ENCODE peak calls at places on chromosomes 11 and 22, in eight cellular contexts. One of them, this sample, is unnamed.

GRCh38 chr11:39932996-39933395 is 1526.5 kb downstream of the LRRC4C start:
- DNase-seq in choroid plexus epithelial cell: no peak
- DNase-seq in glutamatergic neuron: no peak
- DNase-seq in chondrocyte: no peak
- DNase-seq in uterus: no peak
- DNase-seq in tibial artery: no peak
- DNase-seq in PC-9: no peak
- DNase-seq in HCT116: no peak
- DNase-seq in this sample: no peak

GRCh38 chr11:64084962-64085710 is 49.4 kb downstream of the FLRT1 start:
- DNase-seq in choroid plexus epithelial cell: no peak
- DNase-seq in glutamatergic neuron: no peak
- DNase-seq in chondrocyte: no peak
- DNase-seq in uterus: no peak
- DNase-seq in tibial artery: no peak
- DNase-seq in PC-9: no peak
- DNase-seq in HCT116: no peak
- DNase-seq in this sample: no peak

GRCh38 chr22:19187716-19188563 is 9.4 kb upstream of the SLC25A1 start:
- DNase-seq in choroid plexus epithelial cell: no peak
- DNase-seq in glutamatergic neuron: no peak
- DNase-seq in chondrocyte: peak; percentile 24
- DNase-seq in uterus: no peak
- DNase-seq in tibial artery: no peak
- DNase-seq in PC-9: no peak
- DNase-seq in HCT116: no peak
- DNase-seq in this sample: no peak

GRCh38 chr11:36296925-36297604 is 977 bp downstream of the PRR5L start:
- DNase-seq in choroid plexus epithelial cell: peak; percentile 99
- DNase-seq in glutamatergic neuron: no peak
- DNase-seq in chondrocyte: no peak
- DNase-seq in uterus: no peak
- DNase-seq in tibial artery: no peak
- DNase-seq in PC-9: no peak
- DNase-seq in HCT116: no peak
- DNase-seq in this sample: peak; percentile 95

GRCh38 chr11:17063171-17064002 is 14.1 kb downstream of the RPS13 start:
- DNase-seq in choroid plexus epithelial cell: peak; percentile 71
- DNase-seq in glutamatergic neuron: peak; percentile 79
- DNase-seq in chondrocyte: no peak
- DNase-seq in uterus: no peak
- DNase-seq in tibial artery: no peak
- DNase-seq in PC-9: peak; percentile 59
- DNase-seq in HCT116: peak; percentile 42
- DNase-seq in this sample: peak; percentile 65

GRCh38 chr22:42277988-42278776 is 7.7 kb upstream of the TCF20 start:
- DNase-seq in choroid plexus epithelial cell: peak; percentile 30
- DNase-seq in glutamatergic neuron: no peak
- DNase-seq in chondrocyte: peak; percentile 50
- DNase-seq in uterus: no peak
- DNase-seq in tibial artery: no peak
- DNase-seq in PC-9: peak; percentile 20
- DNase-seq in HCT116: no peak
- DNase-seq in this sample: peak; percentile 9

GRCh38 chr22:28909375-28909774 is 26.0 kb downstream of the ZNRF3 start:
- DNase-seq in choroid plexus epithelial cell: peak; percentile 54
- DNase-seq in glutamatergic neuron: no peak
- DNase-seq in chondrocyte: peak; percentile 30
- DNase-seq in uterus: no peak
- DNase-seq in tibial artery: no peak
- DNase-seq in PC-9: no peak
- DNase-seq in HCT116: no peak
- DNase-seq in this sample: no peak

GRCh38 chr22:25835348-25835747 is 93.4 kb downstream of the MYO18B start:
- DNase-seq in choroid plexus epithelial cell: no peak
- DNase-seq in glutamatergic neuron: no peak
- DNase-seq in chondrocyte: no peak
- DNase-seq in uterus: no peak
- DNase-seq in tibial artery: no peak
- DNase-seq in PC-9: no peak
- DNase-seq in HCT116: no peak
- DNase-seq in this sample: no peak

GRCh38 chr11:124899376-124900145 is 1.9 kb upstream of the ROBO4 start:
- DNase-seq in choroid plexus epithelial cell: no peak
- DNase-seq in glutamatergic neuron: no peak
- DNase-seq in chondrocyte: no peak
- DNase-seq in uterus: no peak
- DNase-seq in tibial artery: no peak
- DNase-seq in PC-9: no peak
- DNase-seq in HCT116: no peak
- DNase-seq in this sample: peak; percentile 14

GRCh38 chr11:119688362-119688761 is 40.6 kb downstream of the NECTIN1 start:
- DNase-seq in choroid plexus epithelial cell: no peak
- DNase-seq in glutamatergic neuron: no peak
- DNase-seq in chondrocyte: no peak
- DNase-seq in uterus: no peak
- DNase-seq in tibial artery: no peak
- DNase-seq in PC-9: no peak
- DNase-seq in HCT116: no peak
- DNase-seq in this sample: no peak

GRCh38 chr11:16242806-16243205 is 113.5 kb downstream of the SOX6 start:
- DNase-seq in choroid plexus epithelial cell: no peak
- DNase-seq in glutamatergic neuron: no peak
- DNase-seq in chondrocyte: no peak
- DNase-seq in uterus: no peak
- DNase-seq in tibial artery: no peak
- DNase-seq in PC-9: no peak
- DNase-seq in HCT116: no peak
- DNase-seq in this sample: no peak

GRCh38 chr11:32145282-32145681 is 54.4 kb downstream of the RCN1 start:
- DNase-seq in choroid plexus epithelial cell: no peak
- DNase-seq in glutamatergic neuron: no peak
- DNase-seq in chondrocyte: no peak
- DNase-seq in uterus: no peak
- DNase-seq in tibial artery: no peak
- DNase-seq in PC-9: no peak
- DNase-seq in HCT116: no peak
- DNase-seq in this sample: no peak

GRCh38 chr22:29480512-29481264 is 670 bp downstream of the NEFH start:
- DNase-seq in choroid plexus epithelial cell: peak; percentile 71
- DNase-seq in glutamatergic neuron: peak; percentile 80
- DNase-seq in chondrocyte: no peak
- DNase-seq in uterus: no peak
- DNase-seq in tibial artery: no peak
- DNase-seq in PC-9: peak; percentile 54
- DNase-seq in HCT116: no peak
- DNase-seq in this sample: no peak

GRCh38 chr11:111325259-111325658 is 26.9 kb downstream of the POU2AF3 start:
- DNase-seq in choroid plexus epithelial cell: no peak
- DNase-seq in glutamatergic neuron: no peak
- DNase-seq in chondrocyte: no peak
- DNase-seq in uterus: no peak
- DNase-seq in tibial artery: peak; percentile 55
- DNase-seq in PC-9: no peak
- DNase-seq in HCT116: no peak
- DNase-seq in this sample: no peak

GRCh38 chr11:82547163-82547560 is 186.5 kb downstream of the FAM181B start:
- DNase-seq in choroid plexus epithelial cell: no peak
- DNase-seq in glutamatergic neuron: peak; percentile 17
- DNase-seq in chondrocyte: no peak
- DNase-seq in uterus: no peak
- DNase-seq in tibial artery: no peak
- DNase-seq in PC-9: no peak
- DNase-seq in HCT116: no peak
- DNase-seq in this sample: no peak

DNA sequence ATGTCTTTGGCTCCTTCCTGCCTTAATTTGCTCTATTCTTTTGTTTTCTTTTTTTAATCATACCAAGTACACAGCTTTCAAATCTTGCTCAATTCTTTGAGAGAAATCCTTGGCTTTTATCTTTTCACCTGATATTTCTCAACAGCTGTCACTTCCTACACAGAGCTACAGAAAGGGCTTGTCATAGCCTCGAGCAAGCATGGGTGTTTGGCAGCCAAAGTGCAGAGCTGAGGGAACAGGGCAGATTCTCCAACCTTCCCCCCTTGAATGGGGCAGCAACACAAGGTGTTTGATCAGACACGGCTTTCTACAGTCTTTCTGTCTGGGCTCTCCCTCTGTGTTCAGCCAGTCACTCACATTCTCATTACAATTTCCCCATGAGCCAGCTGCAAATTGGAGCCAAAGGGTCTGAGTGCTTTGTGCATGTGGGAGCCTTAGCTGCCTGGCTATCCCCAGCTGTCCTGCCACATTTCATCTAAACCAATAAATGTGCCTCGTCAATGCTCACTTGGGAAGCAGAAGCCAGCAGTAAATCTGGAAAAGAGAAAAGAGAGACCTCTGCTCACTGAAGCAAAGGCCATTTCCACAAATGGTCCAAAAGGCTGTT is 187.0 kb downstream of the FAM181B start:
- DNase-seq in choroid plexus epithelial cell: no peak
- DNase-seq in glutamatergic neuron: peak; percentile 27
- DNase-seq in chondrocyte: no peak
- DNase-seq in uterus: no peak
- DNase-seq in tibial artery: no peak
- DNase-seq in PC-9: no peak
- DNase-seq in HCT116: no peak
- DNase-seq in this sample: peak; percentile 33
- TF ChIP-seq CTCF in choroid plexus epithelial cell: no peak
- TF ChIP-seq CTCF in glutamatergic neuron: no peak
- TF ChIP-seq CTCF in chondrocyte: no peak
- TF ChIP-seq CTCF in uterus: no peak
- TF ChIP-seq CTCF in tibial artery: no peak
- TF ChIP-seq CTCF in PC-9: no peak
- TF ChIP-seq CTCF in HCT116: no peak
- TF ChIP-seq CTCF in this sample: no peak

GRCh38 chr11:92915551-92915950 is 53.9 kb upstream of the MTNR1B start:
- DNase-seq in choroid plexus epithelial cell: no peak
- DNase-seq in glutamatergic neuron: no peak
- DNase-seq in chondrocyte: no peak
- DNase-seq in uterus: no peak
- DNase-seq in tibial artery: no peak
- DNase-seq in PC-9: no peak
- DNase-seq in HCT116: no peak
- DNase-seq in this sample: no peak

GRCh38 chr11:92920295-92920694 is 49.2 kb upstream of the MTNR1B start:
- DNase-seq in choroid plexus epithelial cell: no peak
- DNase-seq in glutamatergic neuron: no peak
- DNase-seq in chondrocyte: no peak
- DNase-seq in uterus: no peak
- DNase-seq in tibial artery: no peak
- DNase-seq in PC-9: no peak
- DNase-seq in HCT116: no peak
- DNase-seq in this sample: no peak

GRCh38 chr11:92916299-92916698 is 53.2 kb upstream of the MTNR1B start:
- DNase-seq in choroid plexus epithelial cell: no peak
- DNase-seq in glutamatergic neuron: no peak
- DNase-seq in chondrocyte: no peak
- DNase-seq in uterus: no peak
- DNase-seq in tibial artery: no peak
- DNase-seq in PC-9: no peak
- DNase-seq in HCT116: no peak
- DNase-seq in this sample: no peak

DNA sequence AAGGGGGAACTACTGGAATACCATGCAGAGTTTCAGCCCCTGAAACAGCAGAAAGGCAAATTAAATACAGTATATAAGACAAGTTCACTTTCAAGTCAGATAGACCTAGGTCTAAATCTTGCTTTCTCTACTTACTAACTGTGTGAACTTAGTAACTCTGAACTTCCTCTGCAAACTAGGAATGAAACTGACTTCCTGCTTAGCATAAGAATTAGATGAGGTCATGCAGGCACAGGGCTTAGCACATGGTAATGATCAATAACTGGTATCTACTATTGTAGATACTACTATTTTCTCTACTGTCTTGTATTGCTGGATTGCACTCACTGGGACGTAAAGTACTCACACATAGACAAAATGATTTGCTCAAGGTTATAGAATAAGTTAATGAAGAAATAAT is 51.5 kb upstream of the MTNR1B start:
- DNase-seq in choroid plexus epithelial cell: no peak
- DNase-seq in glutamatergic neuron: no peak
- DNase-seq in chondrocyte: no peak
- DNase-seq in uterus: no peak
- DNase-seq in tibial artery: no peak
- DNase-seq in PC-9: no peak
- DNase-seq in HCT116: no peak
- DNase-seq in this sample: no peak
- TF ChIP-seq CTCF in choroid plexus epithelial cell: no peak
- TF ChIP-seq CTCF in glutamatergic neuron: no peak
- TF ChIP-seq CTCF in chondrocyte: no peak
- TF ChIP-seq CTCF in uterus: no peak
- TF ChIP-seq CTCF in tibial artery: no peak
- TF ChIP-seq CTCF in PC-9: no peak
- TF ChIP-seq CTCF in HCT116: no peak
- TF ChIP-seq CTCF in this sample: no peak

DNA sequence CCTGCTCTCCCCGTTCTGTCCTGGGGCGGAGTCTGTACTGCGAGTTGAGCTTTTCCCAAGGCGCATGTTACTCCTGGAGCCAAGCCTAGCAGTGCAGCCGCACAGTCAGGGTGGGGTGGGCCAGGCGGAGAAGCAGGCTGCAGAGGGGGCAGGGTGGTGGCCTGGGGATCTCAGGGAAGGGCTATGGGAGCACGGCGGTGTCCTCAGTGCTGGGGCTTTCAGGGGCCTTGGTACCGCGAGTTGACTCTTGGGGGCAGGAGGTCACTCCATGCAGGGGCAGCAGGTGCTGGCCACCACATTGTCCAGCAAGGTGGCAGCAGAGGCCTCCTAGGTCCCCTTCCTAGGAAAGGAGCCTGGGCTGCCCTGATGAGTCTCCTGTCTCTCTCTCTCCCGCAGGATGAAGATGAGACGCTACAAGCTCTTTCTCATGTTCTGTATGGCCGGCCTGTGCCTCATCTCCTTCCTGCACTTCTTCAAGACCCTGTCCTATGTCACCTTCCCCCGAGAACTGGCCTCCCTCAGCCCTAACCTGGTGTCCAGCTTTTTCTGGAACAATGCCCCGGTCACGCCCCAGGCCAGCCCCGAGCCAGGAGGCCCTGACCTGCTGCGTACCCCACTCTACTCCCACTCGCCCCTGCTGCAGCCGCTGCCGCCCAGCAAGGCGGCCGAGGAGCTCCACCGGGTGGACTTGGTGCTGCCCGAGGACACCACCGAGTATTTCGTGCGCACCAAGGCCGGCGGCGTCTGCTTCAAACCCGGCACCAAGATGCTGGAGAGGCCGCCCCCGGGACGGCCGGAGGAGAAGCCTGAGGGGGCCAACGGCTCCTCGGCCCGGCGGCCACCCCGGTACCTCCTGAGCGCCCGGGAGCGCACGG is 14.9 kb upstream of the MIEF1 start:
- DNase-seq in choroid plexus epithelial cell: no peak
- DNase-seq in glutamatergic neuron: no peak
- DNase-seq in chondrocyte: no peak
- DNase-seq in uterus: no peak
- DNase-seq in tibial artery: no peak
- DNase-seq in PC-9: no peak
- DNase-seq in HCT116: no peak
- DNase-seq in this sample: no peak
- TF ChIP-seq CTCF in choroid plexus epithelial cell: no peak
- TF ChIP-seq CTCF in glutamatergic neuron: no peak
- TF ChIP-seq CTCF in chondrocyte: no peak
- TF ChIP-seq CTCF in uterus: no peak
- TF ChIP-seq CTCF in tibial artery: no peak
- TF ChIP-seq CTCF in PC-9: no peak
- TF ChIP-seq CTCF in HCT116: no peak
- TF ChIP-seq CTCF in this sample: no peak

GRCh38 chr11:101848262-101848661 is 66.5 kb upstream of the CEP126 start:
- DNase-seq in choroid plexus epithelial cell: peak; percentile 49
- DNase-seq in glutamatergic neuron: no peak
- DNase-seq in chondrocyte: no peak
- DNase-seq in uterus: no peak
- DNase-seq in tibial artery: no peak
- DNase-seq in PC-9: no peak
- DNase-seq in HCT116: no peak
- DNase-seq in this sample: peak; percentile 43
- TF ChIP-seq CTCF in choroid plexus epithelial cell: peak; percentile 33
- TF ChIP-seq CTCF in glutamatergic neuron: peak; percentile 82
- TF ChIP-seq CTCF in chondrocyte: peak; percentile 92
- TF ChIP-seq CTCF in uterus: peak; percentile 40
- TF ChIP-seq CTCF in tibial artery: peak; percentile 36
- TF ChIP-seq CTCF in PC-9: peak; percentile 87
- TF ChIP-seq CTCF in HCT116: no peak
- TF ChIP-seq CTCF in this sample: peak; percentile 47

This sample was measured in MCF 10A.